ENCODE peak calls at places on chromosomes 1 and 21, in six cellular contexts. One of them, this sample, is unnamed.
A peak's percentile ranks its signal among the peaks of the same experiment; 100 is the strongest.

GRCh38 chr1:30670195-30671060 is 53.0 kb downstream of the MATN1 start:
- DNase-seq in CD8-positive, alpha-beta T cell: no peak
- DNase-seq in CD8-positive, alpha-beta memory T cell: no peak
- DNase-seq in tibial artery: no peak
- DNase-seq in OCI-LY7: no peak
- DNase-seq in lower lobe of right lung: no peak
- DNase-seq in this sample: no peak

GRCh38 chr1:52032785-52033131 is 852 bp downstream of the KTI12 start:
- DNase-seq in CD8-positive, alpha-beta T cell: peak; percentile 6
- DNase-seq in CD8-positive, alpha-beta memory T cell: no peak
- DNase-seq in tibial artery: peak; percentile 73
- DNase-seq in OCI-LY7: peak; percentile 76
- DNase-seq in lower lobe of right lung: peak; percentile 55
- DNase-seq in this sample: peak; percentile 10

GRCh38 chr1:33872681-33873080 is 8.8 kb downstream of the HMGB4 start:
- DNase-seq in CD8-positive, alpha-beta T cell: no peak
- DNase-seq in CD8-positive, alpha-beta memory T cell: no peak
- DNase-seq in tibial artery: no peak
- DNase-seq in OCI-LY7: no peak
- DNase-seq in lower lobe of right lung: no peak
- DNase-seq in this sample: no peak

GRCh38 chr1:101741910-101742309 is 254.8 kb downstream of the OLFM3 start:
- DNase-seq in CD8-positive, alpha-beta T cell: no peak
- DNase-seq in CD8-positive, alpha-beta memory T cell: no peak
- DNase-seq in tibial artery: no peak
- DNase-seq in OCI-LY7: no peak
- DNase-seq in lower lobe of right lung: no peak
- DNase-seq in this sample: no peak

GRCh38 chr1:82901118-82901517 is 1097.8 kb downstream of the TTLL7 start:
- DNase-seq in CD8-positive, alpha-beta T cell: no peak
- DNase-seq in CD8-positive, alpha-beta memory T cell: no peak
- DNase-seq in tibial artery: no peak
- DNase-seq in OCI-LY7: no peak
- DNase-seq in lower lobe of right lung: no peak
- DNase-seq in this sample: no peak

GRCh38 chr1:203200059-203200553 is 13.6 kb upstream of the CHI3L1 start:
- DNase-seq in CD8-positive, alpha-beta T cell: no peak
- DNase-seq in CD8-positive, alpha-beta memory T cell: no peak
- DNase-seq in tibial artery: peak; percentile 65
- DNase-seq in OCI-LY7: no peak
- DNase-seq in lower lobe of right lung: no peak
- DNase-seq in this sample: peak; percentile 78

GRCh38 chr1:49197081-49197480 is 420.4 kb upstream of the BEND5 start:
- DNase-seq in CD8-positive, alpha-beta T cell: no peak
- DNase-seq in CD8-positive, alpha-beta memory T cell: no peak
- DNase-seq in tibial artery: no peak
- DNase-seq in OCI-LY7: no peak
- DNase-seq in lower lobe of right lung: no peak
- DNase-seq in this sample: no peak

GRCh38 chr1:227759345-227760300 is 24.4 kb downstream of the SNAP47 start:
- DNase-seq in CD8-positive, alpha-beta T cell: no peak
- DNase-seq in CD8-positive, alpha-beta memory T cell: no peak
- DNase-seq in tibial artery: no peak
- DNase-seq in OCI-LY7: no peak
- DNase-seq in lower lobe of right lung: no peak
- DNase-seq in this sample: peak; percentile 48

GRCh38 chr1:30179942-30180543 is 543.3 kb downstream of the MATN1 start:
- DNase-seq in CD8-positive, alpha-beta T cell: no peak
- DNase-seq in CD8-positive, alpha-beta memory T cell: no peak
- DNase-seq in tibial artery: no peak
- DNase-seq in OCI-LY7: no peak
- DNase-seq in lower lobe of right lung: no peak
- DNase-seq in this sample: no peak

GRCh38 chr1:66867501-66867900 is 57.2 kb downstream of the DNAI4 start:
- DNase-seq in CD8-positive, alpha-beta T cell: no peak
- DNase-seq in CD8-positive, alpha-beta memory T cell: no peak
- DNase-seq in tibial artery: no peak
- DNase-seq in OCI-LY7: no peak
- DNase-seq in lower lobe of right lung: no peak
- DNase-seq in this sample: no peak

GRCh38 chr1:64019818-64020217 is 183.6 kb upstream of the UBE2U start:
- DNase-seq in CD8-positive, alpha-beta T cell: no peak
- DNase-seq in CD8-positive, alpha-beta memory T cell: no peak
- DNase-seq in tibial artery: peak; percentile 67
- DNase-seq in OCI-LY7: peak; percentile 24
- DNase-seq in lower lobe of right lung: no peak
- DNase-seq in this sample: no peak

GRCh38 chr21:42392731-42393442 is 3.0 kb downstream of the TMPRSS3 start:
- DNase-seq in CD8-positive, alpha-beta T cell: no peak
- DNase-seq in CD8-positive, alpha-beta memory T cell: no peak
- DNase-seq in tibial artery: no peak
- DNase-seq in OCI-LY7: no peak
- DNase-seq in lower lobe of right lung: no peak
- DNase-seq in this sample: no peak

GRCh38 chr1:4594286-4594991 is 60.0 kb upstream of the AJAP1 start:
- DNase-seq in CD8-positive, alpha-beta T cell: no peak
- DNase-seq in CD8-positive, alpha-beta memory T cell: no peak
- DNase-seq in tibial artery: peak; percentile 39
- DNase-seq in OCI-LY7: peak; percentile 31
- DNase-seq in lower lobe of right lung: no peak
- DNase-seq in this sample: no peak

GRCh38 chr21:43574741-43575465 is 84.4 kb downstream of the HSF2BP start:
- DNase-seq in CD8-positive, alpha-beta T cell: no peak
- DNase-seq in CD8-positive, alpha-beta memory T cell: no peak
- DNase-seq in tibial artery: peak; percentile 88
- DNase-seq in OCI-LY7: no peak
- DNase-seq in lower lobe of right lung: peak; percentile 70
- DNase-seq in this sample: no peak

GRCh38 chr1:197101920-197102319 is 34.9 kb upstream of the F13B start:
- DNase-seq in CD8-positive, alpha-beta T cell: no peak
- DNase-seq in CD8-positive, alpha-beta memory T cell: no peak
- DNase-seq in tibial artery: no peak
- DNase-seq in OCI-LY7: no peak
- DNase-seq in lower lobe of right lung: no peak
- DNase-seq in this sample: no peak

GRCh38 chr21:43665879-43666278 is 6.5 kb downstream of the RRP1B start:
- DNase-seq in CD8-positive, alpha-beta T cell: no peak
- DNase-seq in CD8-positive, alpha-beta memory T cell: no peak
- DNase-seq in tibial artery: no peak
- DNase-seq in OCI-LY7: no peak
- DNase-seq in lower lobe of right lung: no peak
- DNase-seq in this sample: no peak

GRCh38 chr1:54402896-54403295 is 3.3 kb downstream of the SSBP3 start:
- DNase-seq in CD8-positive, alpha-beta T cell: no peak
- DNase-seq in CD8-positive, alpha-beta memory T cell: no peak
- DNase-seq in tibial artery: no peak
- DNase-seq in OCI-LY7: no peak
- DNase-seq in lower lobe of right lung: no peak
- DNase-seq in this sample: no peak

GRCh38 chr1:18922848-18923475 is 20.6 kb upstream of the ALDH4A1 start:
- DNase-seq in CD8-positive, alpha-beta T cell: no peak
- DNase-seq in CD8-positive, alpha-beta memory T cell: no peak
- DNase-seq in tibial artery: no peak
- DNase-seq in OCI-LY7: no peak
- DNase-seq in lower lobe of right lung: no peak
- DNase-seq in this sample: no peak
- H3K4me1 ChIP-seq in CD8-positive, alpha-beta T cell: peaks cover 59% of the 10 kb centered on the region
- H3K4me1 ChIP-seq in CD8-positive, alpha-beta memory T cell: peaks cover 62% of the 10 kb centered on the region
- H3K4me1 ChIP-seq in tibial artery: peaks cover 60% of the 10 kb centered on the region
- H3K4me1 ChIP-seq in OCI-LY7: peaks cover 17% of the 10 kb centered on the region
- H3K4me1 ChIP-seq in lower lobe of right lung: peaks cover 60% of the 10 kb centered on the region
- H3K4me1 ChIP-seq in this sample: peaks cover 42% of the 10 kb centered on the region

DNA sequence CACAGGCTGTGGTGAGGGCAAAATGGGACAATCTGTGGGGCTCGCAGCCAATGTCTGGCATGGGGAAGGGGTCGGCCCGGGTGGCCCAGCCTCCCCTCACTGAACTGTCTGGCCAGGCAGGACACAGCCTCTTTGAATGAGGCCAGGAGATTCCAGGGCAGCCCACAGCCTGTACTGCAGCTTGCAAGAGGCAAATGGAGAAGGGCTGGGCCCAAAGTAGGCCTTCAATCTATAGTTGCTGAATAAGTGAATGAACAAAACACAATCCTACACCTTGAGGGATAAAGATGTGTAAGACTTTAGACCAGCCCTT is 23.2 kb downstream of the SLC27A3 start:
- DNase-seq in CD8-positive, alpha-beta T cell: no peak
- DNase-seq in CD8-positive, alpha-beta memory T cell: no peak
- DNase-seq in tibial artery: peak; percentile 45
- DNase-seq in OCI-LY7: no peak
- DNase-seq in lower lobe of right lung: no peak
- DNase-seq in this sample: no peak
- H3K4me1 ChIP-seq in CD8-positive, alpha-beta T cell: peaks cover 24% of the 10 kb centered on the region
- H3K4me1 ChIP-seq in CD8-positive, alpha-beta memory T cell: peaks cover 12% of the 10 kb centered on the region
- H3K4me1 ChIP-seq in tibial artery: no peaks in the 10 kb centered on the region
- H3K4me1 ChIP-seq in OCI-LY7: peaks cover 4% of the 10 kb centered on the region
- H3K4me1 ChIP-seq in lower lobe of right lung: peaks cover 8% of the 10 kb centered on the region
- H3K4me1 ChIP-seq in this sample: no peaks in the 10 kb centered on the region

GRCh38 chr1:183065168-183065670 is 42.0 kb downstream of the LAMC1 start:
- DNase-seq in CD8-positive, alpha-beta T cell: no peak
- DNase-seq in CD8-positive, alpha-beta memory T cell: no peak
- DNase-seq in tibial artery: no peak
- DNase-seq in OCI-LY7: no peak
- DNase-seq in lower lobe of right lung: no peak
- DNase-seq in this sample: no peak

GRCh38 chr1:183058835-183059234 is 35.6 kb downstream of the LAMC1 start:
- DNase-seq in CD8-positive, alpha-beta T cell: no peak
- DNase-seq in CD8-positive, alpha-beta memory T cell: no peak
- DNase-seq in tibial artery: no peak
- DNase-seq in OCI-LY7: no peak
- DNase-seq in lower lobe of right lung: no peak
- DNase-seq in this sample: no peak

GRCh38 chr1:183063349-183063748 is 40.1 kb downstream of the LAMC1 start:
- DNase-seq in CD8-positive, alpha-beta T cell: no peak
- DNase-seq in CD8-positive, alpha-beta memory T cell: no peak
- DNase-seq in tibial artery: no peak
- DNase-seq in OCI-LY7: no peak
- DNase-seq in lower lobe of right lung: no peak
- DNase-seq in this sample: no peak

DNA sequence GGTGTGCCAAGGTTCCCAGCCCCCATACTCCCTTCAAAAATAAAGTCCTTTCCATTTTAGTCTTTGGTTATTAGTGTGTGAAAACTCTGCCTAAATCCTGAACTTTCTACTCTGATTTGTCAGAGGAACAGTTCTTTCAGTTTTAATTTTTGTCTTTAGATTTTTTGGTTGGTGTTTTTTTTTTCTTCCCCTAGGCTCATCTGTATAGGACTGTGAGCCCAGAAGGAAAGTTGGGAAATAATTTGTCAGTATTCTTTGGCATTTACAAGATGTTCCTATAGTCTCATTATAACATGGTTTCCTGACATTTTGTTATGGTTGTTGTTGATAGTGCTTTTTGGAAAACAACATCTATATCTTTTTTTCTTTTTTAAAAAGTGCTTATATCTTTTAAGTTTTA is 38.0 kb downstream of the LAMC1 start:
- DNase-seq in CD8-positive, alpha-beta T cell: no peak
- DNase-seq in CD8-positive, alpha-beta memory T cell: no peak
- DNase-seq in tibial artery: no peak
- DNase-seq in OCI-LY7: no peak
- DNase-seq in lower lobe of right lung: no peak
- DNase-seq in this sample: no peak
- H3K4me1 ChIP-seq in CD8-positive, alpha-beta T cell: no peaks in the 10 kb centered on the region
- H3K4me1 ChIP-seq in CD8-positive, alpha-beta memory T cell: no peaks in the 10 kb centered on the region
- H3K4me1 ChIP-seq in tibial artery: peaks cover 27% of the 10 kb centered on the region
- H3K4me1 ChIP-seq in OCI-LY7: peaks cover 10% of the 10 kb centered on the region
- H3K4me1 ChIP-seq in lower lobe of right lung: peaks cover 22% of the 10 kb centered on the region
- H3K4me1 ChIP-seq in this sample: peaks cover 80% of the 10 kb centered on the region

DNA sequence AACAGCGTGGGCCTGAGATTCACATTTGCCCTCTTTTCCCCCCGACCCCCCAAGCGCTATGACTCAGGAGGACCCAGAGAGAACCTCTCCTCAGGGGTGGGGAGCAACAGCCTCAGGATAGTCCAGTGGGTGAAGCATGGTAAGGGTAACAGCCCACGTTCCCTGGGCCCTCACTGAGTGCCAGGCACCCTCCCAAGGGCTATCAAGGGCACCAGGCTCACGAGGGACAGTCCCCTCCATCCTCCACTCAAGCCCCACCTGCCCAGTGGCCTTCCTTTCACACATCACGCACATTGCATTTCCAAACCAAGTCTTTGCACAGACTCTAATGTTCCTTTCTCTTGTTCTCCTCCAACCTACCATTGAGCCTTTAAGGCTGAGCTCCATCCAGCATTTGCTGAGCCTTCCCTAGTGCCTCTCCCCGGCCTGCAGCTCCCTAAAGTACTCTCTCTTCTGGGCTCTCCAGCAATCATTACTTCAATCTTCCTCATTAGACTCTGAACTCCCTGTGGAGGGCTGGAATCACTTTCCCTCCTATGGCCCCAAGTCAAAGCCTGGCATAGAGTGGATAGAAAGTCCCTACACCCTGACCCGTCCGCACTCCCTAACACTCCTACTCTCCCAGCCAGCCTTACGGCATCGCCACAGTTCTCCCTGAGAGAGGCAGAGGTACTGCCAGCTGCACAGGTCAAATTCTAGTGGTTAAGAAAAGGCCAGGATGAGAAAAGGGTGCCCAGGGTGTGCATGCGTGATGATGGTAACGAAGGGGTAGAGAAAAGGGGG is 1.0 kb downstream of the AKR7A2 start:
- DNase-seq in CD8-positive, alpha-beta T cell: no peak
- DNase-seq in CD8-positive, alpha-beta memory T cell: no peak
- DNase-seq in tibial artery: no peak
- DNase-seq in OCI-LY7: peak; percentile 18
- DNase-seq in lower lobe of right lung: no peak
- DNase-seq in this sample: no peak
- H3K4me1 ChIP-seq in CD8-positive, alpha-beta T cell: peaks cover 21% of the 10 kb centered on the region
- H3K4me1 ChIP-seq in CD8-positive, alpha-beta memory T cell: peaks cover 13% of the 10 kb centered on the region
- H3K4me1 ChIP-seq in tibial artery: peaks cover 18% of the 10 kb centered on the region
- H3K4me1 ChIP-seq in OCI-LY7: peaks cover 45% of the 10 kb centered on the region
- H3K4me1 ChIP-seq in lower lobe of right lung: peaks cover 38% of the 10 kb centered on the region
- H3K4me1 ChIP-seq in this sample: peaks cover 16% of the 10 kb centered on the region